ENCODE peak calls at places on chromosomes 7 and 10, in eight cellular contexts. W is lower lobe of right lung, A is colonic mucosa, V is pancreas, P is GM23248, U is spleen, E is AG04450, B is WERI-Rb-1. Q is an unnamed sample. For H3K9me3, the result is how much of the 10 kb centered on the place peaks cover.

GRCh38 chr7:105911961-105912575 is 35.7 kb upstream of the ATXN7L1 start:
- DNase-seq in W (no peak), A (no peak), V (no peak), P (peak), U (no peak), E (no peak), B (no peak), Q (no peak)

GRCh38 chr7:29239638-29240037 is 45.1 kb downstream of the CHN2 start:
- DNase-seq in W (no peak), A (no peak), V (no peak), P (peak), U (no peak), E (no peak), B (no peak), Q (no peak)

GRCh38 chr10:37856881-37857286 is 526 bp downstream of the ZNF248 start:
- DNase-seq in W (no peak), A (peak), V (peak), P (no peak), U (peak), E (no peak), B (peak), Q (peak)

GRCh38 chr7:39602351-39602750 is 21.0 kb upstream of the RALA start:
- DNase-seq in W (no peak), A (no peak), V (no peak), P (peak), U (no peak), E (no peak), B (no peak), Q (no peak)

GRCh38 chr7:23001610-23002009 is 12.3 kb downstream of the HYCC1 start:
- DNase-seq in W (no peak), A (no peak), V (no peak), P (no peak), U (no peak), E (no peak), B (no peak), Q (no peak)

GRCh38 chr10:69421611-69422308 is 5.0 kb upstream of the TACR2 start:
- DNase-seq in W (peak), A (no peak), V (no peak), P (peak), U (peak), E (no peak), B (no peak), Q (peak)

GRCh38 chr10:67779455-67780205 is 58.4 kb downstream of the DNAJC12 start:
- DNase-seq in W (no peak), A (peak), V (peak), P (peak), U (no peak), E (peak), B (peak), Q (peak)

GRCh38 chr10:72322280-72323058 is 32.2 kb downstream of the DNAJB12 start:
- DNase-seq in W (no peak), A (no peak), V (no peak), P (no peak), U (no peak), E (no peak), B (no peak), Q (peak)

GRCh38 chr7:14368285-14368684 is 378.8 kb upstream of the ETV1 start:
- DNase-seq in W (no peak), A (no peak), V (no peak), P (peak), U (no peak), E (no peak), B (no peak), Q (no peak)

GRCh38 chr10:124482876-124483275 is 21.3 kb downstream of the LHPP start:
- DNase-seq in W (no peak), A (no peak), V (no peak), P (no peak), U (peak), E (no peak), B (no peak), Q (no peak)

GRCh38 chr10:29806350-29806788 is 171.6 kb upstream of the SVIL start:
- DNase-seq in W (no peak), A (no peak), V (no peak), P (peak), U (no peak), E (no peak), B (no peak), Q (no peak)
- H3K27ac ChIP-seq in W (no peak), A (no peak), V (peak), P (peak), U (no peak), E (peak), B (no peak), Q (no peak)

GRCh38 chr7:2637066-2637471 is 5.3 kb downstream of the TTYH3 start:
- DNase-seq in W (no peak), A (no peak), V (no peak), P (no peak), U (no peak), E (no peak), B (no peak), Q (no peak)
- H3K4me3 ChIP-seq in W (no peak), A (no peak), V (no peak), P (no peak), U (peak), E (no peak), B (no peak), Q (no peak)

GRCh38 chr7:57416601-57417358 is 33.2 kb upstream of the ZNF716 start:
- DNase-seq in W (no peak), A (no peak), V (no peak), P (no peak), U (peak), E (no peak), B (no peak), Q (no peak)

GRCh38 chr7:57414415-57414814 is 35.6 kb upstream of the ZNF716 start:
- DNase-seq in W (no peak), A (no peak), V (no peak), P (no peak), U (peak), E (no peak), B (no peak), Q (no peak)

GRCh38 chr7:57415730-57416129 is 34.2 kb upstream of the ZNF716 start:
- DNase-seq in W (no peak), A (no peak), V (no peak), P (no peak), U (peak), E (no peak), B (no peak), Q (no peak)

GRCh38 chr7:57414852-57415251 is 35.1 kb upstream of the ZNF716 start:
- DNase-seq in W (no peak), A (no peak), V (no peak), P (no peak), U (peak), E (no peak), B (no peak), Q (no peak)

DNA sequence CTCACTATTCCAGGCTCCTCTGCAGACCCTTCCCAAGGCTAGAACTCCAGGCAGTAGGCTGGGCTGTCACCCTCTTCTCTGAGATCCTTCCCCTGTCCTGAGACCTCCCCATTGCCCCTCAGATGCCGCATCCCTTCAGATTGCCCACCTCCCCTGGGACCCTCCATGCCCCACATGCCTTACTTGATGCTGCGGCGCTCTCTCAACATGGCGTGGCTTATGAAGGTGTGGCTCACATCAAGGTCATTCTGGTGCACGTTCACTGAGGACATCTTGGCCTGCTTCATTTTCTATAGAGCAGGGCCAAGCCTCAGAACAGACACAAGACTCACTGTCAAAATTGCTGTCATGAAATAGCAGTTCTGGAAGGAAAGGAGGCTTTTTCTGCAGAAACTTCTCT is 34.7 kb upstream of the ZNF716 start:
- DNase-seq in W (no peak), A (no peak), V (no peak), P (no peak), U (peak), E (no peak), B (no peak), Q (no peak)
- H3K9me3 ChIP-seq in W (under half), A (under half), V (under half), P (under half), U (under half), E (half or more), B (under half), Q (under half)

DNA sequence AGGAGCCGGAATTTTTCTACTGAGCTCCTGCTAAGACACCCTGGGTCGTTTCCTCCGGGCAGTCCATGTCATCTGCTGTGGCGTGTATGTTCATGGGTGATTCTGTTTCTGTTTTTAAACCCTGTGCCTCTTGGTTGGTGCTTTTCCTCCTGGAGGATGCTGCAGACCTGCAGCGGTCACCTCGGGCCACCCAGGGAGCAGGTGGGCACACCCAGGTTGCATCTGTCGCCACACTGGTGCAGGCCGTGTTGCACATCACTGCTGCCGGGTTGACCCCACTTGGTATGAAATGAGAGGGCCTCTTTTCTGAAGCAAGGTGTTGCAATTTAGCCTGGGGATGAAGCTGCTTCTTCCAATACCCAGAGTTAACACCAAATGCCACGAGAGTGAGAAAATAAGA is 127.2 kb downstream of the CUX1 start:
- DNase-seq in W (no peak), A (no peak), V (no peak), P (no peak), U (no peak), E (no peak), B (no peak), Q (no peak)
- H3K27ac ChIP-seq in W (no peak), A (no peak), V (no peak), P (no peak), U (no peak), E (no peak), B (no peak), Q (no peak)